ENCODE peak calls at places on chromosomes 1 and 21, in nine cellular contexts. E, C, O, L, I, Y, G, X and T are unnamed samples.

GRCh38 chr1:225755668-225756294 is 21.8 kb upstream of the SRP9 start:
- DNase-seq in I (no peak), G (no peak), X (no peak), C (no peak), Y (no peak), O (no peak), E (peak), L (no peak), T (no peak)

GRCh38 chr1:6008696-6009095 is 16.5 kb upstream of the NPHP4 start:
- DNase-seq in X (no peak), G (no peak), I (no peak), Y (no peak), L (no peak), O (no peak), E (no peak), C (no peak), T (no peak)

GRCh38 chr1:43425045-43425444 is 28.7 kb downstream of the HYI start:
- DNase-seq in O (no peak), G (peak), X (no peak), E (no peak), I (no peak), Y (no peak), L (no peak), C (no peak), T (no peak)

GRCh38 chr1:60657926-60658325 is 424.4 kb upstream of the NFIA start:
- DNase-seq in O (no peak), E (no peak), X (no peak), G (no peak), L (no peak), Y (no peak), C (no peak), I (no peak), T (no peak)

GRCh38 chr1:108813326-108813725 is 43.6 kb downstream of the AKNAD1 start:
- DNase-seq in Y (no peak), I (no peak), L (no peak), X (no peak), G (no peak), E (no peak), O (no peak), C (no peak), T (no peak)

GRCh38 chr1:219092206-219092605 is 81.5 kb upstream of the LYPLAL1 start:
- DNase-seq in Y (no peak), G (peak), X (no peak), O (no peak), E (no peak), C (no peak), L (no peak), I (no peak), T (no peak)

GRCh38 chr1:59057211-59057694 is 239.6 kb upstream of the FGGY start:
- DNase-seq in E (peak), X (peak), G (peak), Y (no peak), C (peak), I (peak), L (peak), O (peak), T (no peak)

GRCh38 chr21:37829447-37829846 is 86.8 kb downstream of the KCNJ6 start:
- DNase-seq in L (peak), E (peak), I (no peak), G (peak), Y (no peak), O (peak), X (peak), C (peak), T (no peak)

GRCh38 chr1:151831605-151832004 is at the start of gene RORC:
- DNase-seq in O (no peak), L (no peak), I (peak), X (no peak), G (no peak), Y (no peak), E (no peak), C (peak), T (no peak)

GRCh38 chr1:68016364-68016763 is 34.1 kb downstream of the DIRAS3 start:
- DNase-seq in G (peak), C (no peak), L (peak), Y (no peak), E (peak), O (peak), I (no peak), X (no peak), T (no peak)

GRCh38 chr1:101995984-101996731 is 568 bp downstream of the OLFM3 start:
- DNase-seq in X (peak), I (no peak), E (no peak), C (no peak), G (no peak), O (no peak), L (no peak), Y (no peak), T (no peak)

GRCh38 chr1:107135466-107135865 is 5.4 kb upstream of the NTNG1 start:
- DNase-seq in O (peak), I (no peak), E (peak), L (peak), C (no peak), Y (no peak), X (peak), G (peak), T (no peak)

GRCh38 chr1:114093624-114094302 is 59.9 kb downstream of the SYT6 start:
- DNase-seq in X (peak), E (no peak), C (no peak), L (peak), O (peak), I (peak), Y (no peak), G (peak), T (no peak)

GRCh38 chr1:110291241-110292030 is 47.7 kb upstream of the RBM15 start:
- DNase-seq in Y (no peak), G (no peak), X (peak), E (no peak), C (peak), O (no peak), L (no peak), I (no peak), T (no peak)

GRCh38 chr1:6124746-6125365 is 55.3 kb downstream of the CHD5 start:
- DNase-seq in I (no peak), E (no peak), O (no peak), X (no peak), Y (no peak), L (no peak), G (no peak), C (no peak), T (no peak)

GRCh38 chr1:224087358-224087757 is 26.6 kb upstream of the FBXO28 start:
- DNase-seq in O (no peak), I (no peak), C (no peak), Y (peak), E (no peak), G (no peak), X (no peak), L (no peak), T (no peak)

DNA sequence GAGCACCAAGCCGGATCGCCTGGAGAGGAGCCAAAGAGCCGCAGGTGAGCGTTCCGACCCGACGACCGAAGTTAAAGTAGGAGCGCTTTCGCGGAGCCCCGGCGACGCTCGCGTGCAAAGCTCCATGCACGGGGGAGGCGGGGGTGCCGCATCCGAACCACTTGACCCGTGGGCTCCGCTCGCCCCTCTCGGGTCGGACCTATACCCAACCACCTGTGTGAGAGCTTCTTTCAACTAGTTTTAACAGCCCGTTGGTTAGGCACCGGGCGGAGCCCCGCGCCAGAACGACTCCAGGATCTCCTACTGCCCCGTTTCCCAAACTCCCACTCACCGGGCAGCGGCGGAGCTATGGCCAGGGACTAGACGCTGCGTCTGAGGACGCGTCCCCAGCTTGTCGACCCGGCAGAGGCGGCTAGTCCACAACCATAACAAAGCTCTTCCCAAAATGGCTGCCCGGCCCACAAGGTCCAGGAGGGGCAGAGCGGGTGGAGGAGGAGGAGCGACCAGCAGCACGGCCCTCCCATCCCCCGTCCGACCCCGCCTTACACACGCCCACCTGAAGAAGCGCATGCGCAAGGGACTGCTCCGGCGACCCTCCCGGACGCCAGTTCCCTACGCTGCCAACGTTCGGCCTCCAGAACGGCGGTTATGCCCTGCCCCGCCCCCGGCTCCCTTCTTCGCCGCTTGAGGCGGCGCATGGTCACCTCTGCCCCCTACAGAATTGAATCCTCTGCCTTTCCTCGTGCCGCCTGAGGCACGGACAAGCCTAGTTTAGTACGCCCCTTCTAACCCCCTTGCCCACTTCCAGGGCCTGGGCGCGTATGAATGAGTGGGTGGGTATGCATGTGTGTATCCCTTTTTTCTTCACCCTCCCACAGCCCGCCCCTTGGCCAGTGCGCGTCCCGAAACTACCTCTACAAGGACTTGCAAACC is at the start of gene GPBP1L1:
- DNase-seq in O (peak), X (peak), L (peak), C (peak), Y (peak), E (peak), I (peak), G (peak), T (peak)
- TF ChIP-seq CTCF in O (no peak), X (peak), L (no peak), C (no peak), Y (no peak), E (no peak), I (no peak), G (no peak), T (no peak)

GRCh38 chr1:10428956-10429355 is 1.3 kb upstream of the CENPS start:
- DNase-seq in G (no peak), X (no peak), E (no peak), C (no peak), Y (no peak), L (no peak), O (no peak), I (no peak), T (no peak)
- TF ChIP-seq CTCF in G (no peak), X (no peak), E (no peak), C (no peak), Y (no peak), L (no peak), O (no peak), I (no peak), T (no peak)

GRCh38 chr1:11318982-11319381 is 46.0 kb downstream of the UBIAD1 start:
- DNase-seq in L (no peak), X (no peak), E (no peak), Y (no peak), C (no peak), O (no peak), G (no peak), I (no peak), T (no peak)

GRCh38 chr1:11321656-11322491 is 48.9 kb downstream of the UBIAD1 start:
- DNase-seq in G (no peak), C (no peak), O (no peak), X (no peak), I (no peak), E (no peak), L (no peak), Y (no peak), T (no peak)

GRCh38 chr1:11316701-11317100 is 43.7 kb downstream of the UBIAD1 start:
- DNase-seq in O (peak), C (no peak), I (peak), Y (no peak), L (peak), E (peak), G (no peak), X (no peak), T (no peak)

GRCh38 chr1:11324562-11324961 is 51.6 kb downstream of the UBIAD1 start:
- DNase-seq in L (no peak), E (no peak), X (no peak), O (no peak), Y (no peak), I (no peak), G (no peak), C (no peak), T (no peak)

GRCh38 chr1:11320153-11320936 is 47.3 kb downstream of the UBIAD1 start:
- DNase-seq in I (no peak), O (no peak), C (no peak), G (no peak), X (peak), E (no peak), Y (no peak), L (no peak), T (peak)
- TF ChIP-seq CTCF in I (peak), O (peak), C (peak), G (peak), X (peak), E (peak), Y (peak), L (peak), T (peak)

GRCh38 chr1:88736633-88737248 is 52.7 kb downstream of the PKN2 start:
- DNase-seq in L (peak), Y (no peak), I (no peak), E (peak), X (peak), C (no peak), O (peak), G (peak), T (no peak)
- TF ChIP-seq CTCF in L (peak), Y (peak), I (peak), E (peak), X (peak), C (peak), O (peak), G (peak), T (no peak)

GRCh38 chr1:62906428-62906886 is 122.5 kb downstream of the ATG4C start:
- DNase-seq in I (no peak), Y (peak), O (peak), C (no peak), L (peak), E (peak), G (peak), X (peak), T (no peak)
- TF ChIP-seq CTCF in I (no peak), Y (peak), O (peak), C (peak), L (peak), E (peak), G (peak), X (peak), T (no peak)

GRCh38 chr1:174680101-174680500 is 232.3 kb downstream of the GPR52 start:
- DNase-seq in E (no peak), L (no peak), I (no peak), X (no peak), O (no peak), G (no peak), Y (no peak), C (no peak), T (no peak)
- TF ChIP-seq CTCF in E (no peak), L (no peak), I (no peak), X (no peak), O (no peak), G (no peak), Y (no peak), C (no peak), T (no peak)

GRCh38 chr1:18362150-18362549 is 118.6 kb upstream of the KLHDC7A start:
- DNase-seq in X (no peak), G (no peak), E (no peak), O (no peak), C (no peak), L (no peak), Y (no peak), I (no peak), T (no peak)

GRCh38 chr1:18363436-18363835 is 117.3 kb upstream of the KLHDC7A start:
- DNase-seq in X (no peak), Y (no peak), E (no peak), G (no peak), L (no peak), I (no peak), O (no peak), C (no peak), T (no peak)

GRCh38 chr1:18360251-18360650 is 120.5 kb upstream of the KLHDC7A start:
- DNase-seq in X (no peak), Y (no peak), C (no peak), G (no peak), I (no peak), L (no peak), O (no peak), E (no peak), T (no peak)

DNA sequence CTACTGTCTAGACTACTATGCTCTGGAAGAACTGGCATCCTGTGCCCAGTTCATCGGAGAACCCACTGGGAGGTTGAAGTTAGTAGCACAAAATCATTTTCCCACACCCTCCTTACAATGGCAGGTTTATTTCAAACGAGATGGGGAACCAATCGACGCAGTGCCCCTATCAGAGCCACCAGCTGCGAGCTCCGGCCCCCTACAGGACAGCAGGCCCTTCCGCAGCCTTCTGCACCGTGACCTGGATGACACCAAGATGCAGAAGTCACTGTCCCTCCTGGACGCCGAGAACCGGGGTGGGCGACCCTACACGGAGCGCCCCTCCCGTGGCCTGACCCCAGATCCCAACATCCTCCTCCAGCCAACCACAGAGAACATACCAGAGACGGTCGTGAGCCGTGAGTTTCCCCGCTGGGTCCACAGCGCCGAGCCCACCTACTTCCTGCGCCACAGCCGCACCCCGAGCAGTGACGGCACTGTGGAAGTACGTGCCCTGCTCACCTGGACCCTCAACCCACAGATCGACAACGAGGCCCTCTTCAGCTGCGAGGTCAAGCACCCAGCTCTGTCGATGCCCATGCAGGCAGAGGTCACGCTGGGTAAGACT is 115.5 kb upstream of the KLHDC7A start:
- DNase-seq in I (no peak), Y (no peak), X (no peak), O (no peak), L (no peak), E (no peak), G (no peak), C (no peak), T (no peak)
- TF ChIP-seq CTCF in I (no peak), Y (no peak), X (no peak), O (no peak), L (no peak), E (no peak), G (no peak), C (no peak), T (no peak)

GRCh38 chr1:35443768-35444518 is 113.3 kb downstream of the KIAA0319L start:
- DNase-seq in I (no peak), C (no peak), L (peak), O (no peak), Y (no peak), G (peak), E (peak), X (no peak), T (no peak)
- TF ChIP-seq CTCF in I (no peak), C (no peak), L (peak), O (peak), Y (peak), G (peak), E (no peak), X (peak), T (no peak)

GRCh38 chr21:38847556-38847955 is 41.8 kb downstream of the ETS2 start:
- DNase-seq in G (no peak), L (peak), C (no peak), E (peak), I (no peak), O (peak), Y (no peak), X (no peak), T (no peak)

GRCh38 chr21:38841472-38841871 is 35.7 kb downstream of the ETS2 start:
- DNase-seq in O (no peak), Y (no peak), X (no peak), C (no peak), I (no peak), E (peak), G (no peak), L (no peak), T (no peak)

GRCh38 chr21:38843379-38843778 is 37.6 kb downstream of the ETS2 start:
- DNase-seq in I (no peak), O (no peak), C (no peak), G (no peak), E (no peak), Y (no peak), L (no peak), X (no peak), T (no peak)

GRCh38 chr21:38840456-38841129 is 34.9 kb downstream of the ETS2 start:
- DNase-seq in I (no peak), Y (no peak), L (no peak), E (no peak), G (no peak), C (no peak), O (no peak), X (no peak), T (no peak)

GRCh38 chr21:38843806-38844479 is 38.2 kb downstream of the ETS2 start:
- DNase-seq in G (peak), I (no peak), L (peak), X (no peak), E (peak), O (peak), C (no peak), Y (peak), T (no peak)
- TF ChIP-seq CTCF in G (no peak), I (no peak), L (no peak), X (no peak), E (no peak), O (no peak), C (no peak), Y (no peak), T (no peak)